ENCODE peak calls at places on chromosome 16, in four cellular contexts. J is glutamatergic neuron, K is ELR, E is T-helper 9 cell. M is an unnamed sample.
A peak's percentile ranks its signal among the peaks of the same experiment; 100 is the strongest.

GRCh38 chr16:88721815-88722755 is 15.8 kb downstream of the CTU2 start:
- DNase-seq in K (no peak), J (no peak), E (no peak), M (no peak)

GRCh38 chr16:67177743-67178699 is 5.7 kb downstream of the MATCAP1 start:
- DNase-seq in K (peak; percentile 34), E (peak; percentile 63), J (peak; percentile 73), M (peak; percentile 94)

GRCh38 chr16:610513-611381 is 20.0 kb upstream of the WFIKKN1 start:
- DNase-seq in K (no peak), J (no peak), E (peak; percentile 58), M (peak; percentile 83)

GRCh38 chr16:56965939-56966515 is 4.3 kb downstream of the CETP start:
- DNase-seq in K (no peak), J (no peak), E (no peak), M (no peak)

GRCh38 chr16:68396481-68396880 is 51.8 kb downstream of the SMPD3 start:
- DNase-seq in E (peak; percentile 33), J (no peak), K (peak; percentile 72), M (peak; percentile 26)

GRCh38 chr16:5056347-5056746 is 9.4 kb downstream of the C16orf89 start:
- DNase-seq in J (peak; percentile 57), K (peak; percentile 47), E (peak; percentile 6), M (no peak)

GRCh38 chr16:12059216-12059769 is 82.8 kb downstream of the SNX29 start:
- DNase-seq in E (no peak), K (no peak), J (no peak), M (no peak)

GRCh38 chr16:67942200-67942509 is 1.8 kb downstream of the LCAT start:
- DNase-seq in J (peak; percentile 67), E (no peak), K (peak; percentile 65), M (no peak)

GRCh38 chr16:56861092-56861610 is 3.9 kb upstream of the SLC12A3 start:
- DNase-seq in E (no peak), K (no peak), J (no peak), M (no peak)

GRCh38 chr16:77271532-77272426 is 72.6 kb downstream of the SYCE1L start:
- DNase-seq in K (no peak), J (no peak), E (no peak), M (no peak)

GRCh38 chr16:2047330-2048115 is at the start of the genes NTHL1 and TSC2:
- DNase-seq in E (peak; percentile 86), K (peak; percentile 96), J (peak; percentile 97), M (peak; percentile 93)

GRCh38 chr16:12199524-12199923 is 223.0 kb downstream of the SNX29 start:
- DNase-seq in E (no peak), J (no peak), K (peak; percentile 2), M (no peak)

GRCh38 chr16:9050102-9050830 is 41.2 kb upstream of the HAPSTR1 start:
- DNase-seq in J (peak; percentile 24), E (no peak), K (peak; percentile 28), M (no peak)

GRCh38 chr16:75475420-75475847 is 10.9 kb upstream of the TMEM170A start:
- DNase-seq in K (no peak), J (no peak), E (no peak), M (no peak)

GRCh38 chr16:88003736-88004135 is 52.5 kb downstream of the BANP start:
- DNase-seq in E (no peak), K (no peak), J (no peak), M (no peak)

GRCh38 chr16:4898811-4899473 is 38.0 kb downstream of the PPL start:
- DNase-seq in K (no peak), E (no peak), J (no peak), M (no peak)

GRCh38 chr16:89350701-89351380 is 133.3 kb downstream of the ZNF778 start:
- DNase-seq in J (no peak), E (no peak), K (peak; percentile 49), M (peak; percentile 50)

GRCh38 chr16:27315333-27316037 is 1.7 kb downstream of the IL4R start:
- DNase-seq in K (peak; percentile 88), E (no peak), J (no peak), M (peak; percentile 96)

M was measured in mammary epithelial cell.